ENCODE peak calls at places on chromosomes 6 and 20, in seven cellular contexts. B is H1, Q is HCT116, J is SK-N-SH, T is HepG2, U is GM12878, Z is K562. P is an unnamed sample.

GRCh38 chr20:35893942-35894341 is 60.4 kb downstream of the SCAND1 start:
- DNase-seq in U (peak; percentile 76), J (no peak), B (no peak), Q (no peak), Z (no peak), T (no peak), P (no peak)

GRCh38 chr6:83592770-83593394 is 80.5 kb downstream of the PRSS35 start:
- DNase-seq in T (peak; percentile 41), Q (peak; percentile 26), Z (peak; percentile 62), U (peak; percentile 9), J (peak; percentile 22), B (peak; percentile 5), P (no peak)

GRCh38 chr20:19851863-19852262 is 93.8 kb downstream of the RIN2 start:
- DNase-seq in B (no peak), Q (no peak), U (no peak), Z (no peak), J (no peak), T (no peak), P (no peak)

GRCh38 chr6:164108869-164109769 is 694.6 kb downstream of the QKI start:
- DNase-seq in Q (no peak), J (no peak), Z (no peak), T (no peak), B (no peak), U (no peak), P (no peak)

GRCh38 chr20:51542894-51543788 is 622 bp upstream of the NFATC2 start:
- DNase-seq in U (no peak), T (no peak), J (no peak), Q (no peak), B (no peak), Z (no peak), P (no peak)

GRCh38 chr6:39876826-39877225 is 57.4 kb downstream of the MOCS1 start:
- DNase-seq in J (no peak), U (no peak), Z (no peak), Q (no peak), B (no peak), T (no peak), P (no peak)

GRCh38 chr20:44952731-44953130 is 7.5 kb downstream of the TOMM34 start:
- DNase-seq in Q (no peak), J (no peak), T (no peak), U (no peak), Z (no peak), B (no peak), P (peak; percentile 83)

GRCh38 chr6:163149535-163149848 is 265.0 kb upstream of the QKI start:
- DNase-seq in U (no peak), Q (no peak), B (no peak), T (no peak), Z (no peak), J (no peak), P (no peak)

GRCh38 chr6:45997875-45998506 is 17.7 kb downstream of the CLIC5 start:
- DNase-seq in J (no peak), Z (no peak), Q (no peak), U (no peak), B (no peak), T (no peak), P (no peak)

GRCh38 chr6:71383891-71384489 is 95.4 kb downstream of the OGFRL1 start:
- DNase-seq in Z (peak; percentile 27), Q (peak; percentile 22), U (no peak), T (peak; percentile 15), J (peak; percentile 15), B (no peak), P (peak; percentile 45)

GRCh38 chr20:49753133-49753532 is 39.5 kb upstream of the B4GALT5 start:
- DNase-seq in B (no peak), Z (no peak), T (no peak), Q (no peak), U (no peak), J (no peak), P (no peak)

GRCh38 chr20:19981091-19981490 is 36.1 kb upstream of the NAA20 start:
- DNase-seq in Q (peak; percentile 45), T (no peak), Z (no peak), B (no peak), U (no peak), J (no peak), P (no peak)

GRCh38 chr6:21874372-21874771 is 280.8 kb downstream of the SOX4 start:
- DNase-seq in Q (no peak), U (no peak), J (no peak), B (no peak), T (no peak), Z (no peak), P (no peak)

GRCh38 chr6:13615802-13616140 is 636 bp downstream of the NOL7 start:
- DNase-seq in Q (no peak), B (no peak), Z (peak; percentile 79), T (no peak), U (no peak), J (peak; percentile 54), P (peak; percentile 29)

GRCh38 chr6:139151425-139152087 is 16.7 kb downstream of the HECA start:
- DNase-seq in T (no peak), J (no peak), Z (no peak), U (no peak), B (no peak), Q (no peak), P (no peak)

GRCh38 chr6:156269751-156270369 is 507.3 kb upstream of the ARID1B start:
- DNase-seq in B (no peak), J (no peak), T (no peak), U (no peak), Q (no peak), Z (no peak), P (no peak)

GRCh38 chr6:118281291-118281690 is 266.8 kb upstream of the PLN start:
- DNase-seq in Z (no peak), J (no peak), Q (no peak), T (peak; percentile 11), B (no peak), U (no peak), P (no peak)

GRCh38 chr6:7042056-7042653 is 65.6 kb upstream of the RREB1 start:
- DNase-seq in B (no peak), Z (peak; percentile 65), J (no peak), T (peak; percentile 46), U (no peak), Q (no peak), P (no peak)

GRCh38 chr6:151025076-151025475 is 159.6 kb downstream of the MTHFD1L start:
- DNase-seq in Q (no peak), Z (no peak), B (no peak), T (no peak), J (no peak), U (no peak), P (no peak)

GRCh38 chr6:56843476-56844349 is 111.2 kb upstream of the BEND6 start:
- DNase-seq in Z (peak; percentile 70), T (peak; percentile 77), B (peak; percentile 79), Q (peak; percentile 78), U (peak; percentile 66), J (peak; percentile 91), P (peak; percentile 65)

GRCh38 chr6:89281779-89282246 is 33.3 kb downstream of the GABRR2 start:
- DNase-seq in Z (peak; percentile 75), Q (peak; percentile 66), B (peak; percentile 49), T (peak; percentile 44), J (peak; percentile 65), U (no peak), P (no peak)

GRCh38 chr20:56187791-56188190 is 60.7 kb upstream of the MC3R start:
- DNase-seq in J (peak; percentile 42), B (no peak), Q (no peak), Z (peak; percentile 6), U (no peak), T (peak; percentile 16), P (peak; percentile 76)

GRCh38 chr6:87851674-87852260 is 149.7 kb upstream of the AKIRIN2 start:
- DNase-seq in U (no peak), Q (no peak), J (no peak), T (no peak), Z (no peak), B (no peak), P (no peak)

GRCh38 chr20:52103911-52104545 is 87.6 kb downstream of the ZFP64 start:
- DNase-seq in Z (no peak), B (peak; percentile 65), Q (no peak), T (no peak), U (no peak), J (no peak), P (no peak)

GRCh38 chr6:116511424-116512131 is at the start of gene CALHM5:
- DNase-seq in J (no peak), Z (peak; percentile 75), Q (peak; percentile 58), T (no peak), B (no peak), U (no peak), P (no peak)

GRCh38 chr6:48962041-48962440 is 501.0 kb downstream of the MMUT start:
- DNase-seq in B (no peak), Z (no peak), T (no peak), U (no peak), Q (no peak), J (no peak), P (no peak)

GRCh38 chr6:141445928-141446628 is 686.6 kb upstream of the GJE1 start:
- DNase-seq in J (no peak), Q (no peak), B (no peak), T (no peak), U (no peak), Z (no peak), P (no peak)

GRCh38 chr6:24719125-24719931 is at the start of gene C6orf62:
- DNase-seq in J (peak; percentile 35), T (no peak), U (peak; percentile 20), Q (no peak), B (no peak), Z (peak; percentile 65), P (peak; percentile 55)
- TF ChIP-seq JUND in J (no peak), T (no peak), U (no peak), Q (no peak), B (no peak), Z (no peak), P (no peak)

GRCh38 chr20:24867556-24867955 is 81.5 kb upstream of the CST7 start:
- DNase-seq in J (no peak), U (no peak), B (no peak), Q (no peak), Z (no peak), T (no peak), P (no peak)
- TF ChIP-seq JUND in J (no peak), U (no peak), B (no peak), Q (no peak), Z (no peak), T (no peak), P (no peak)

GRCh38 chr20:63733117-63733516 is 3.3 kb upstream of the LIME1 start:
- DNase-seq in T (no peak), Q (no peak), B (no peak), Z (no peak), U (no peak), J (no peak), P (no peak)
- TF ChIP-seq JUND in T (no peak), Q (no peak), B (no peak), Z (no peak), U (no peak), J (no peak), P (no peak)

DNA sequence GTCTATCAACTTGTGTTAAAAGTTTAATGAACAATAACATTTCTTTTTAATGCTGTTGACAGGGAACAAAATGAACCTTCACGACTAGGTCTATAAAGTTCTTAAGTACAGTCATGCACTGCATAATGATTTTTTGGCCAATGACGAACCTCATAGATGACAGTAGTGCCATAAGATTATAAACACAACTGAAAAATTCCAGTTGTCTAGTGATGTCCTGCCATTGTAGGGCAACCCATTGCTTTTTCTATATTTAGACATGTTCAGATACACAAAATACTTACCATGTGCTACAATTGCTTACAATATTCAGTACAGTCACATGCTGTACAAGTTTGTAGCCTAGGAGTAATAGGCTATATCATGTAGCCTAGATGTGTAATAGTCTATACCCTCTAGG is 93.6 kb downstream of the SYNE1 start:
- DNase-seq in J (no peak), Q (no peak), B (no peak), T (no peak), Z (no peak), U (no peak), P (no peak)
- TF ChIP-seq JUND in J (no peak), Q (no peak), B (no peak), T (no peak), Z (no peak), U (no peak), P (no peak)

GRCh38 chr6:72553531-72554202 is 68.2 kb upstream of the KCNQ5 start:
- DNase-seq in J (no peak), T (no peak), B (no peak), Q (no peak), U (no peak), Z (peak; percentile 64), P (no peak)
- TF ChIP-seq JUND in J (peak; percentile 98), T (no peak), B (peak; percentile 55), Q (no peak), U (no peak), Z (no peak), P (no peak)